ENCODE peak calls at places on chromosomes 12 and 14, in eight cellular contexts. O is naive thymus-derived CD4-positive, alpha-beta T cell; I is pancreas; A is upper lobe of right lung; M is heart left ventricle; C is upper lobe of left lung; J is mucosa of descending colon; F is A549. N is an unnamed sample.

GRCh38 chr14:50531595-50532501 is 521 bp downstream of the MAP4K5 start:
- ATAC-seq in O (peak), I (peak), A (peak), M (peak), C (peak), J (peak), F (peak), N (peak)

GRCh38 chr14:71398450-71398849 is 491.2 kb downstream of the PCNX1 start:
- ATAC-seq in O (peak), I (no peak), A (no peak), M (no peak), C (peak), J (no peak), F (no peak), N (no peak)

GRCh38 chr14:73760598-73761586 is 46.7 kb upstream of the PNMA1 start:
- ATAC-seq in O (no peak), I (no peak), A (no peak), M (no peak), C (no peak), J (no peak), F (no peak), N (no peak)

GRCh38 chr12:100808777-100809176 is 14.2 kb downstream of the ANO4 start:
- ATAC-seq in O (no peak), I (no peak), A (no peak), M (no peak), C (no peak), J (no peak), F (no peak), N (no peak)

GRCh38 chr14:90940318-90940962 is 120.0 kb downstream of the RPS6KA5 start:
- ATAC-seq in O (no peak), I (no peak), A (no peak), M (no peak), C (no peak), J (no peak), F (no peak), N (no peak)

GRCh38 chr14:91866061-91866460 is 1.3 kb downstream of the TC2N start:
- ATAC-seq in O (no peak), I (no peak), A (peak), M (no peak), C (no peak), J (no peak), F (no peak), N (no peak)

GRCh38 chr12:100251917-100252316 is 15.0 kb downstream of the DEPDC4 start:
- ATAC-seq in O (no peak), I (peak), A (peak), M (no peak), C (no peak), J (peak), F (peak), N (no peak)

GRCh38 chr14:85566603-85567002 is 36.7 kb downstream of the FLRT2 start:
- ATAC-seq in O (no peak), I (no peak), A (no peak), M (no peak), C (peak), J (no peak), F (peak), N (peak)

GRCh38 chr14:84108746-84109457 is 1421.0 kb upstream of the FLRT2 start:
- ATAC-seq in O (no peak), I (no peak), A (no peak), M (no peak), C (no peak), J (no peak), F (no peak), N (no peak)

GRCh38 chr14:102221026-102221425 is 81.3 kb downstream of the WDR20 start:
- ATAC-seq in O (no peak), I (peak), A (no peak), M (no peak), C (no peak), J (peak), F (no peak), N (no peak)

GRCh38 chr14:57061009-57061711 is 207.5 kb downstream of the EXOC5 start:
- ATAC-seq in O (no peak), I (no peak), A (no peak), M (no peak), C (no peak), J (no peak), F (no peak), N (no peak)

GRCh38 chr12:67764055-67764454 is 115.5 kb downstream of the DYRK2 start:
- ATAC-seq in O (no peak), I (no peak), A (no peak), M (no peak), C (no peak), J (no peak), F (no peak), N (no peak)

GRCh38 chr12:130026608-130027176 is 122.9 kb upstream of the TMEM132D start:
- ATAC-seq in O (no peak), I (peak), A (peak), M (no peak), C (no peak), J (peak), F (peak), N (no peak)

GRCh38 chr12:21972055-21972454 is 30.8 kb upstream of the ABCC9 start:
- ATAC-seq in O (no peak), I (no peak), A (no peak), M (no peak), C (no peak), J (no peak), F (no peak), N (no peak)

GRCh38 chr12:110790301-110790700 is 47.6 kb upstream of the PPP1CC start:
- ATAC-seq in O (no peak), I (no peak), A (no peak), M (peak), C (peak), J (peak), F (no peak), N (no peak)

GRCh38 chr14:100165825-100166520 is 6.5 kb upstream of the DEGS2 start:
- ATAC-seq in O (peak), I (no peak), A (no peak), M (no peak), C (peak), J (peak), F (peak), N (peak)

GRCh38 chr12:109523071-109523470 is 45.6 kb downstream of the UBE3B start:
- ATAC-seq in O (no peak), I (peak), A (no peak), M (peak), C (no peak), J (no peak), F (no peak), N (no peak)

GRCh38 chr12:128365831-128366231 is 98.9 kb downstream of the TMEM132C start:
- ATAC-seq in O (no peak), I (peak), A (peak), M (peak), C (peak), J (no peak), F (peak), N (peak)

GRCh38 chr12:52531563-52532300 is 11.5 kb upstream of the KRT5 start:
- ATAC-seq in O (peak), I (no peak), A (peak), M (no peak), C (peak), J (no peak), F (no peak), N (peak)

GRCh38 chr14:74765721-74766120 is 2.6 kb downstream of the YLPM1 start:
- ATAC-seq in O (no peak), I (no peak), A (no peak), M (no peak), C (no peak), J (no peak), F (no peak), N (no peak)

GRCh38 chr12:1293901-1294300 is 300.5 kb downstream of the FBXL14 start:
- ATAC-seq in O (no peak), I (no peak), A (no peak), M (no peak), C (no peak), J (no peak), F (no peak), N (no peak)

GRCh38 chr12:1670244-1670814 is 20.5 kb upstream of the ADIPOR2 start:
- ATAC-seq in O (no peak), I (peak), A (no peak), M (no peak), C (no peak), J (peak), F (no peak), N (no peak)

GRCh38 chr12:103571286-103571685 is 15.8 kb upstream of the STAB2 start:
- ATAC-seq in O (no peak), I (peak), A (peak), M (peak), C (no peak), J (peak), F (no peak), N (no peak)

GRCh38 chr12:56040963-56041578 is 647 bp upstream of the RPS26 start:
- ATAC-seq in O (no peak), I (peak), A (no peak), M (no peak), C (no peak), J (no peak), F (peak), N (no peak)

GRCh38 chr12:54759751-54760150 is 94.6 kb upstream of the MUCL1 start:
- ATAC-seq in O (no peak), I (no peak), A (peak), M (no peak), C (no peak), J (no peak), F (peak), N (no peak)

GRCh38 chr14:89315493-89316456 is 101.3 kb downstream of the FOXN3 start:
- ATAC-seq in O (no peak), I (no peak), A (no peak), M (no peak), C (peak), J (no peak), F (no peak), N (peak)

GRCh38 chr12:127888948-127889347 is 378.0 kb upstream of the TMEM132C start:
- ATAC-seq in O (no peak), I (no peak), A (no peak), M (peak), C (peak), J (peak), F (no peak), N (peak)

GRCh38 chr14:103134919-103135318 is 11.7 kb downstream of the TNFAIP2 start:
- ATAC-seq in O (no peak), I (no peak), A (no peak), M (no peak), C (no peak), J (no peak), F (no peak), N (no peak)

GRCh38 chr12:113080692-113081091 is 24.2 kb downstream of the DTX1 start:
- ATAC-seq in O (no peak), I (no peak), A (no peak), M (no peak), C (no peak), J (no peak), F (no peak), N (peak)

GRCh38 chr12:92551853-92552397 is 150.9 kb upstream of the PLEKHG7 start:
- ATAC-seq in O (no peak), I (peak), A (no peak), M (no peak), C (no peak), J (peak), F (peak), N (no peak)

GRCh38 chr12:86234309-86234708 is 21.9 kb downstream of the MGAT4C start:
- ATAC-seq in O (no peak), I (no peak), A (no peak), M (no peak), C (no peak), J (no peak), F (no peak), N (no peak)

GRCh38 chr14:92387610-92388009 is 64.6 kb downstream of the SLC24A4 start:
- ATAC-seq in O (no peak), I (no peak), A (no peak), M (no peak), C (no peak), J (no peak), F (no peak), N (no peak)

GRCh38 chr12:132441871-132442863 is 47.8 kb upstream of the FBRSL1 start:
- ATAC-seq in O (no peak), I (no peak), A (no peak), M (no peak), C (no peak), J (no peak), F (no peak), N (no peak)

GRCh38 chr12:9811651-9812050 is 15.6 kb upstream of the KLRF1 start:
- ATAC-seq in O (no peak), I (no peak), A (no peak), M (no peak), C (no peak), J (no peak), F (no peak), N (no peak)

GRCh38 chr12:96454396-96454795 is 35.0 kb upstream of the CFAP54 start:
- ATAC-seq in O (no peak), I (no peak), A (no peak), M (no peak), C (no peak), J (no peak), F (no peak), N (no peak)

GRCh38 chr12:117876492-117876816 is 92.3 kb downstream of the KSR2 start:
- ATAC-seq in O (no peak), I (no peak), A (no peak), M (no peak), C (no peak), J (no peak), F (no peak), N (no peak)

GRCh38 chr12:48938805-48939204 is 13.5 kb upstream of the FKBP11 start:
- ATAC-seq in O (no peak), I (no peak), A (peak), M (no peak), C (no peak), J (peak), F (no peak), N (no peak)

GRCh38 chr12:24533953-24534352 is 414.9 kb downstream of the BCAT1 start:
- ATAC-seq in O (no peak), I (no peak), A (no peak), M (no peak), C (no peak), J (no peak), F (no peak), N (no peak)
- H3K4me3 ChIP-seq in O (no peak), I (no peak), A (no peak), M (no peak), C (no peak), J (no peak), F (no peak), N (no peak)

DNA sequence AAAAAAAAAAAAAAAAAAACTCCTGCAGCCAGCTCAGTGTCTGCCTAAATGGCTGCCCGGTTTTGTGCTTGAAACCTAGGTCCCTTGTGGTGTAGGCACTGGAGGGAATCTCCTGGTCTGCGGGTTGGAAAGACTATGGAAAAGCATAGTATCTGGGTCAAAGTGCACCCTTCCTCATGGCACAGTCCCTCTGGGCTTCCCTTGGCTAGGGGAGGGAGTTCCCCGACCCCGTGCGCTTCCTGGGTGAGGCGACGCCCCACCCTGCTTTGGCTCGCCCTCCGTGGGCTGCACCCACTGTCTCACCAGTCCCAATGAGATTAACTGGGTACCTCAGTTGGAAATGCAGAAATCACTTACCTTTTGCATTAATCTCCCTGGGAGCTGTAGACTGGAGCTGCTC is 14.3 kb downstream of the PTCSC3 start:
- ATAC-seq in O (no peak), I (no peak), A (no peak), M (no peak), C (no peak), J (peak), F (no peak), N (no peak)
- H3K4me3 ChIP-seq in O (no peak), I (no peak), A (no peak), M (no peak), C (no peak), J (no peak), F (no peak), N (no peak)

DNA sequence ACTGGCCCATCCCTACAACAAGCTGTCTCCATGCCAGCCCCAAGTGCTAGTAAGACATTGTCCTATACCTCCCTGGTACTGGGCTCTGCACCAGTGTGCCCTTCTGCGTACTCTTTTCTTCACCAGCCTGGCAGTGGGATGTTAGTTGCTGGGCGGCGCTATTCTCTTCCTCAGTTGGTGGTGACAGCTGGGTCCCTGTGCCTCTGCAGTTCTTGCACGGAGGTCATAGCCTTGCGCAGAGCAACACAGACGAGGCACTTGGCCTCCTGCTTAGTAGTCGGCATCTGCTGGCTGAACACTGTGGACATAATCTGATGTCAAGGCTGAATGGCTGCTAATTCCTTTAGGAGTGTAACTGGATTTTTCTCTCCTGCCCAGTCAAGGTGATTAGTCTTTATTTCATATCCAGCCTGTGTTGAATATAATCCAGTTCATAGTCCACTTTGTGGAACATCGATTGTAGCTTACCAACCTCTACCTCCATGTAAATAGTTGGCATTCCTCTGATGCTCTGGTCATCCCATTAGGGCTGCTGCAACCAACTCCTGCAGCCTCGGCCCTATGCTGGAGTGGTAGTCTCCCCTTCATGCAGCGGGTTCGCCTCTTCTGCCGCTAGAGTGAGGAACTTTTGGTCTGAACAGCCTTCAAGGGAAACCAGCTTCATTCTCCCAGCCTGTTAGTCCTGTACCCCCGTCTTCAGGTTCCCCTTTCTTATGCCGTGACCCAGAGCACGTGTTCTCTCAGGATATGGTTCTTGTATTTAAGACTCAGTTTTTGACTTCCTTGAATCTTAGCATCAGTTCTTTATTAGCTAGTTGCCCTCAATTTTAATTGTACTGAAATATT is 32.9 kb downstream of the ZNF664 start:
- ATAC-seq in O (peak), I (peak), A (peak), M (no peak), C (peak), J (no peak), F (no peak), N (no peak)
- H3K4me3 ChIP-seq in O (peak), I (no peak), A (no peak), M (no peak), C (no peak), J (no peak), F (no peak), N (no peak)

GRCh38 chr14:65281991-65282908 is 130.3 kb upstream of the FUT8 start:
- ATAC-seq in O (peak), I (no peak), A (peak), M (peak), C (peak), J (peak), F (peak), N (no peak)

GRCh38 chr14:65279510-65279909 is 133.0 kb upstream of the FUT8 start:
- ATAC-seq in O (no peak), I (no peak), A (no peak), M (no peak), C (no peak), J (no peak), F (no peak), N (no peak)

GRCh38 chr14:65280653-65281052 is 131.9 kb upstream of the FUT8 start:
- ATAC-seq in O (no peak), I (no peak), A (no peak), M (no peak), C (no peak), J (no peak), F (no peak), N (no peak)

GRCh38 chr14:65279958-65280357 is 132.6 kb upstream of the FUT8 start:
- ATAC-seq in O (no peak), I (no peak), A (no peak), M (no peak), C (no peak), J (no peak), F (no peak), N (no peak)

GRCh38 chr14:65282909-65283253 is 129.6 kb upstream of the FUT8 start:
- ATAC-seq in O (no peak), I (no peak), A (no peak), M (no peak), C (no peak), J (peak), F (no peak), N (no peak)
- H3K4me3 ChIP-seq in O (peak), I (no peak), A (no peak), M (peak), C (no peak), J (no peak), F (no peak), N (no peak)

GRCh38 chr14:98229676-98230366 is 1042.2 kb downstream of the BCL11B start:
- ATAC-seq in O (peak), I (no peak), A (no peak), M (no peak), C (no peak), J (no peak), F (no peak), N (no peak)

GRCh38 chr14:98227727-98228111 is 1044.3 kb downstream of the BCL11B start:
- ATAC-seq in O (no peak), I (no peak), A (no peak), M (no peak), C (no peak), J (no peak), F (no peak), N (no peak)

GRCh38 chr14:98226411-98226810 is 1045.6 kb downstream of the BCL11B start:
- ATAC-seq in O (no peak), I (no peak), A (no peak), M (no peak), C (no peak), J (no peak), F (no peak), N (no peak)

GRCh38 chr14:98231210-98231609 is 1040.8 kb downstream of the BCL11B start:
- ATAC-seq in O (no peak), I (no peak), A (no peak), M (no peak), C (no peak), J (no peak), F (no peak), N (no peak)

GRCh38 chr14:98227000-98227726 is 1044.8 kb downstream of the BCL11B start:
- ATAC-seq in O (no peak), I (no peak), A (no peak), M (no peak), C (no peak), J (no peak), F (no peak), N (no peak)
- H3K4me3 ChIP-seq in O (peak), I (no peak), A (no peak), M (no peak), C (no peak), J (no peak), F (no peak), N (no peak)